ENCODE peak calls at places on chromosomes 3 and 15, in eight cellular contexts. K is memory B cell, Q is hippocampal formation, R is fibroblast of pulmonary artery, P is GM12892, D is C1 segment of cervical spinal cord, M is NCI-H1436, E is non-pigmented ciliary epithelial cell. Z is an unnamed sample.

GRCh38 chr3:141243295-141243707 is 11.7 kb downstream of the PXYLP1 start:
- DNase-seq in K (no peak), R (peak; percentile 66), D (no peak), M (no peak), Q (no peak), E (no peak), P (no peak), Z (peak; percentile 57)

GRCh38 chr3:10315101-10315500 is 5.8 kb downstream of the SEC13 start:
- DNase-seq in Q (no peak), M (no peak), R (no peak), D (no peak), P (no peak), E (no peak), K (no peak), Z (no peak)

GRCh38 chr3:139577899-139578298 is 38.4 kb upstream of the RBP1 start:
- DNase-seq in D (no peak), R (no peak), P (no peak), Q (no peak), K (no peak), E (no peak), M (no peak), Z (no peak)

GRCh38 chr3:165642761-165643432 is 194.3 kb downstream of the BCHE start:
- DNase-seq in D (no peak), R (peak; percentile 98), M (peak; percentile 45), P (no peak), Q (no peak), E (peak; percentile 98), K (no peak), Z (no peak)

GRCh38 chr3:178618197-178618596 is 82.0 kb downstream of the KCNMB2 start:
- DNase-seq in E (no peak), P (no peak), R (peak; percentile 9), D (no peak), M (no peak), Q (no peak), K (no peak), Z (no peak)

GRCh38 chr3:65619391-65620298 is 419.1 kb downstream of the MAGI1 start:
- DNase-seq in E (peak; percentile 71), Q (no peak), R (peak; percentile 43), K (no peak), P (no peak), M (no peak), D (no peak), Z (no peak)

GRCh38 chr15:50506121-50506520 is 40.3 kb downstream of the USP50 start:
- DNase-seq in E (peak; percentile 6), Q (no peak), K (no peak), M (no peak), P (no peak), R (no peak), D (no peak), Z (no peak)

GRCh38 chr3:167852216-167852615 is 116.7 kb downstream of the SERPINI1 start:
- DNase-seq in R (no peak), D (no peak), E (no peak), P (no peak), M (no peak), K (no peak), Q (no peak), Z (no peak)

GRCh38 chr3:187719628-187720336 is 17.4 kb upstream of the RTP2 start:
- DNase-seq in M (no peak), P (no peak), E (no peak), R (no peak), Q (peak; percentile 36), K (no peak), D (no peak), Z (no peak)

GRCh38 chr3:185926445-185926844 is 11.4 kb downstream of the TRA2B start:
- DNase-seq in D (no peak), E (no peak), Q (no peak), K (no peak), P (no peak), R (no peak), M (no peak), Z (no peak)

GRCh38 chr3:41881233-41881821 is 80.6 kb downstream of the ULK4 start:
- DNase-seq in Q (no peak), K (peak; percentile 23), M (no peak), E (no peak), R (peak; percentile 67), D (no peak), P (no peak), Z (no peak)

GRCh38 chr3:184716652-184717607 is 5.1 kb upstream of the MAGEF1 start:
- DNase-seq in Q (peak; percentile 21), R (peak; percentile 57), K (no peak), P (no peak), D (peak; percentile 39), M (peak; percentile 78), E (no peak), Z (no peak)

GRCh38 chr3:197003461-197004385 is 25.9 kb downstream of the MELTF start:
- DNase-seq in E (no peak), M (peak; percentile 39), K (no peak), D (no peak), R (peak; percentile 11), Q (no peak), P (peak; percentile 74), Z (no peak)

GRCh38 chr3:194537732-194538247 is 51.0 kb upstream of the ATP13A3 start:
- DNase-seq in K (no peak), E (peak; percentile 61), D (no peak), Q (no peak), R (peak; percentile 77), P (no peak), M (no peak), Z (no peak)

GRCh38 chr3:16484216-16484615 is 29.3 kb downstream of the RFTN1 start:
- DNase-seq in K (no peak), Q (no peak), P (no peak), M (no peak), D (no peak), E (peak; percentile 96), R (peak; percentile 100), Z (no peak)

GRCh38 chr3:100289339-100289738 is 28.5 kb downstream of the TBC1D23 start:
- DNase-seq in D (no peak), K (no peak), E (no peak), M (no peak), P (no peak), R (peak; percentile 40), Q (no peak), Z (no peak)

GRCh38 chr15:87942316-87942715 is 314.2 kb downstream of the NTRK3 start:
- DNase-seq in D (no peak), P (no peak), K (no peak), Q (no peak), M (no peak), R (no peak), E (no peak), Z (no peak)

GRCh38 chr15:39869858-39870515 is 50.1 kb downstream of the GPR176 start:
- DNase-seq in R (no peak), Q (no peak), D (no peak), E (no peak), P (no peak), K (no peak), M (no peak), Z (no peak)

Z was measured in activated naive CD4-positive, alpha-beta T cell treated with anti-CD3 and anti-CD28 coated beads, Interleukin-2, amount 50 U/mL, for 72 hours.